ENCODE peak calls at places on chromosomes 7 and 10, in seven cellular contexts. M is CD8-positive, alpha-beta T cell; N is lower lobe of right lung; K is right cardiac atrium; W is PC-3; P is Panc1; O is heart right ventricle. L is an unnamed sample.

GRCh38 chr10:90982406-90983008 is 61.6 kb upstream of the ANKRD1 start:
- ATAC-seq in K (no peak), W (no peak), P (no peak), N (no peak), O (no peak), M (no peak), L (no peak)

GRCh38 chr7:132394283-132395003 is 181.8 kb downstream of the PLXNA4 start:
- ATAC-seq in P (no peak), K (peak), W (no peak), M (peak), O (no peak), N (no peak), L (no peak)

GRCh38 chr10:80414126-80414898 is 6.0 kb downstream of the PRXL2A start:
- ATAC-seq in P (no peak), N (no peak), O (no peak), W (no peak), K (no peak), M (no peak), L (no peak)

GRCh38 chr10:103120977-103121735 is 71.9 kb downstream of the NT5C2 start:
- ATAC-seq in P (no peak), W (no peak), M (no peak), O (no peak), N (no peak), K (peak), L (peak)

GRCh38 chr10:100043344-100043743 is 33.6 kb upstream of the DNMBP start:
- ATAC-seq in P (no peak), W (peak), O (no peak), M (no peak), K (no peak), N (no peak), L (no peak)

GRCh38 chr10:22697101-22697500 is 17.3 kb downstream of the PIP4K2A start:
- ATAC-seq in K (peak), P (no peak), O (no peak), W (no peak), M (no peak), N (no peak), L (no peak)

GRCh38 chr7:129640400-129640799 is 28.9 kb downstream of the NRF1 start:
- ATAC-seq in M (no peak), P (no peak), N (no peak), O (no peak), K (no peak), W (no peak), L (no peak)

GRCh38 chr7:630111-630511 is 96.4 kb upstream of the DNAAF5 start:
- ATAC-seq in K (no peak), N (no peak), W (no peak), O (no peak), P (no peak), M (no peak), L (no peak)

GRCh38 chr10:33212061-33212748 is 122.3 kb downstream of the NRP1 start:
- ATAC-seq in P (no peak), O (no peak), W (no peak), M (no peak), K (no peak), N (no peak), L (peak)

GRCh38 chr10:24115403-24115802 is 93.5 kb upstream of the KIAA1217 start:
- ATAC-seq in O (peak), N (no peak), M (no peak), P (no peak), W (no peak), K (peak), L (peak)

GRCh38 chr10:110444009-110444347 is 53.7 kb upstream of the DUSP5 start:
- ATAC-seq in N (no peak), P (peak), O (peak), M (no peak), K (peak), W (no peak), L (no peak)

GRCh38 chr7:131482800-131483199 is 73.6 kb downstream of the PODXL start:
- ATAC-seq in N (no peak), K (no peak), P (no peak), M (no peak), W (no peak), O (no peak), L (no peak)

GRCh38 chr10:84293574-84294016 is 34.8 kb upstream of the CCSER2 start:
- ATAC-seq in N (no peak), P (no peak), W (no peak), M (no peak), O (no peak), K (no peak), L (no peak)

GRCh38 chr10:7121154-7121797 is 289.6 kb downstream of the SFMBT2 start:
- ATAC-seq in O (peak), P (no peak), N (peak), M (peak), W (peak), K (peak), L (no peak)

GRCh38 chr10:49486738-49487137 is 52.2 kb downstream of the ERCC6 start:
- ATAC-seq in P (no peak), K (no peak), N (no peak), M (no peak), O (no peak), W (no peak), L (no peak)

GRCh38 chr7:105060923-105061322 is 46.9 kb downstream of the KMT2E start:
- ATAC-seq in P (no peak), O (no peak), M (no peak), N (no peak), K (peak), W (no peak), L (no peak)

GRCh38 chr10:50251309-50251850 is at the start of gene ASAH2:
- ATAC-seq in K (no peak), N (no peak), P (no peak), W (no peak), M (no peak), O (no peak), L (no peak)

GRCh38 chr10:24518411-24518810 is 205.3 kb downstream of the ARHGAP21 start:
- ATAC-seq in O (no peak), N (peak), W (no peak), P (no peak), M (no peak), K (no peak), L (no peak)

GRCh38 chr10:87691515-87692070 is 31.9 kb downstream of the PAPSS2 start:
- ATAC-seq in W (peak), N (no peak), P (no peak), M (no peak), O (no peak), K (no peak), L (no peak)

GRCh38 chr7:95198891-95199290 is 125.4 kb downstream of the PON1 start:
- ATAC-seq in O (no peak), W (no peak), P (no peak), M (no peak), K (no peak), N (no peak), L (no peak)

GRCh38 chr10:30098624-30099023 is 39.2 kb upstream of the JCAD start:
- ATAC-seq in K (no peak), M (no peak), W (peak), P (no peak), N (no peak), O (no peak), L (no peak)

GRCh38 chr7:95646350-95646749 is 50.0 kb upstream of the PDK4 start:
- ATAC-seq in N (no peak), O (no peak), K (no peak), P (no peak), W (no peak), M (no peak), L (no peak)

GRCh38 chr10:49446031-49446430 is 50.1 kb upstream of the DRGX start:
- ATAC-seq in W (peak), N (no peak), K (no peak), M (no peak), P (no peak), O (no peak), L (no peak)

GRCh38 chr7:45718464-45719330 is 144.5 kb downstream of the ADCY1 start:
- ATAC-seq in W (no peak), M (no peak), K (no peak), O (no peak), P (no peak), N (no peak), L (no peak)

GRCh38 chr7:158361326-158361946 is 226.2 kb downstream of the PTPRN2 start:
- ATAC-seq in M (no peak), W (no peak), P (peak), O (no peak), K (no peak), N (no peak), L (no peak)

GRCh38 chr10:93198401-93199175 is 124.9 kb downstream of the CYP26A1 start:
- ATAC-seq in N (peak), K (peak), M (no peak), P (peak), O (peak), W (no peak), L (no peak)

GRCh38 chr10:95881316-95881715 is 26.5 kb upstream of the CC2D2B start:
- ATAC-seq in M (no peak), W (no peak), K (no peak), O (no peak), N (no peak), P (no peak), L (no peak)

GRCh38 chr7:127930341-127931328 is 100.6 kb downstream of the LRRC4 start:
- ATAC-seq in K (no peak), N (no peak), O (no peak), M (no peak), W (no peak), P (no peak), L (no peak)

GRCh38 chr7:137942459-137943115 is 59.3 kb downstream of the CREB3L2 start:
- ATAC-seq in K (no peak), N (no peak), M (no peak), W (no peak), P (no peak), O (no peak), L (peak)

GRCh38 chr10:69709366-69709941 is 79.4 kb downstream of the FAM241B start:
- ATAC-seq in W (no peak), M (no peak), O (no peak), P (no peak), N (peak), K (no peak), L (no peak)

GRCh38 chr10:95387383-95387782 is 96.6 kb upstream of the PDLIM1 start:
- ATAC-seq in W (no peak), M (no peak), O (no peak), N (peak), P (no peak), K (no peak), L (peak)

GRCh38 chr7:151426906-151427704 is 12.8 kb downstream of the CRYGN start:
- ATAC-seq in M (no peak), K (peak), W (peak), P (no peak), N (no peak), O (no peak), L (peak)

GRCh38 chr10:29099001-29099400 is 189.9 kb upstream of the LYZL1 start:
- ATAC-seq in M (no peak), O (no peak), N (no peak), K (no peak), P (no peak), W (peak), L (no peak)

GRCh38 chr7:139329119-139329518 is 12.0 kb upstream of the FMC1 start:
- ATAC-seq in M (no peak), N (no peak), W (no peak), O (no peak), K (no peak), P (no peak), L (no peak)

GRCh38 chr7:16084370-16084769 is 337.0 kb downstream of the CRPPA start:
- ATAC-seq in M (no peak), P (no peak), N (no peak), K (peak), W (peak), O (no peak), L (no peak)

DNA sequence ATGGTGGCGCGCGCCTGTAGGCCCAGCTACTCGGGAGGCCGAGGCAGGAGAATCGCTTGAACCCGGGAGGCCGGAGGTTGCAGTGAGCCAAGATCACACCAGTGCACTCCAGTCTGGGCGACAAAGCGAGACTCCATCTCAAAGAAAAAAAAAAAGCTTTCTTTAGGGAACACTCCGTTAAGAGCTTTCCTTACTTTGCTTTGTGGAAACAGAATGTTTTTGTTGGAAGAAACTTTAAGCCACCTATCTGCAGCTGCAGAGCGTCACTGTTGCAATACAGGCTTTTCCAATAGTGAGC is 641 bp upstream of the TPK1 start:
- ATAC-seq in K (no peak), M (no peak), O (no peak), N (no peak), P (no peak), W (no peak), L (no peak)
- H3K4me3 ChIP-seq in K (no peak), M (peak), O (peak), N (peak), P (peak), W (peak), L (no peak)

GRCh38 chr7:29562307-29562706 is 1.3 kb upstream of the PRR15 start:
- ATAC-seq in K (no peak), M (no peak), O (no peak), P (no peak), N (no peak), W (no peak), L (no peak)
- H3K4me3 ChIP-seq in K (no peak), M (no peak), O (no peak), P (no peak), N (no peak), W (peak), L (no peak)

DNA sequence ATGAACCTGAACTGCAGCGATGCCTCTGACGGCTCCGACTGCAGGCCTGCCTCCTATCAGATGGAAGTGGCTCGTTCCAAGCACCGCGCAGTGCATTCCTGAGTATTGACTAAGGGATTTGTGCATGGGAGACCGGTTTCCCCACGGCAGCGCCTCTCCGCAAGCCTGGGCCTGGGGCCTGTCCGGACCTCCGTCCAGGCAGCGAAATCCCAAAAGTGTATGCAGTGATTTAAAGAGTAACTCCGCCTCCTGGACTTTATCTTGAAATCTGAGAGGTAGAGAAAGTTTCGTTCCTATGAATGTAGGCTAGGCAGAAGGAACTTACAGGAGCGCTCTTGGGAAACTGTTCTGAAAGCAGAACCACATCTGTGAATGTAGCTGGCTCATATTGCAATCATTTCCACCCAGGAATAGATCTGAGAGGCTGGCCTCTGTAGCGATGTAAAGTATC is 106.2 kb upstream of the CELF2 start:
- ATAC-seq in K (peak), P (peak), O (peak), N (peak), W (no peak), M (no peak), L (peak)
- H3K4me3 ChIP-seq in K (peak), P (no peak), O (peak), N (peak), W (no peak), M (no peak), L (no peak)

GRCh38 chr10:3977761-3978160 is 192.8 kb upstream of the KLF6 start:
- ATAC-seq in N (no peak), W (no peak), M (no peak), P (no peak), O (no peak), K (no peak), L (no peak)

GRCh38 chr10:3975016-3975415 is 190.0 kb upstream of the KLF6 start:
- ATAC-seq in P (no peak), N (no peak), O (no peak), M (no peak), K (peak), W (no peak), L (no peak)

GRCh38 chr10:3978174-3978573 is 193.2 kb upstream of the KLF6 start:
- ATAC-seq in K (no peak), M (no peak), N (no peak), O (no peak), P (no peak), W (no peak), L (no peak)

GRCh38 chr10:3976718-3977117 is 191.7 kb upstream of the KLF6 start:
- ATAC-seq in K (no peak), N (no peak), W (no peak), M (peak), O (no peak), P (no peak), L (no peak)

GRCh38 chr10:3976171-3976570 is 191.2 kb upstream of the KLF6 start:
- ATAC-seq in W (no peak), K (no peak), M (no peak), N (no peak), P (no peak), O (no peak), L (no peak)
- H3K4me3 ChIP-seq in W (no peak), K (no peak), M (no peak), N (no peak), P (no peak), O (no peak), L (no peak)

DNA sequence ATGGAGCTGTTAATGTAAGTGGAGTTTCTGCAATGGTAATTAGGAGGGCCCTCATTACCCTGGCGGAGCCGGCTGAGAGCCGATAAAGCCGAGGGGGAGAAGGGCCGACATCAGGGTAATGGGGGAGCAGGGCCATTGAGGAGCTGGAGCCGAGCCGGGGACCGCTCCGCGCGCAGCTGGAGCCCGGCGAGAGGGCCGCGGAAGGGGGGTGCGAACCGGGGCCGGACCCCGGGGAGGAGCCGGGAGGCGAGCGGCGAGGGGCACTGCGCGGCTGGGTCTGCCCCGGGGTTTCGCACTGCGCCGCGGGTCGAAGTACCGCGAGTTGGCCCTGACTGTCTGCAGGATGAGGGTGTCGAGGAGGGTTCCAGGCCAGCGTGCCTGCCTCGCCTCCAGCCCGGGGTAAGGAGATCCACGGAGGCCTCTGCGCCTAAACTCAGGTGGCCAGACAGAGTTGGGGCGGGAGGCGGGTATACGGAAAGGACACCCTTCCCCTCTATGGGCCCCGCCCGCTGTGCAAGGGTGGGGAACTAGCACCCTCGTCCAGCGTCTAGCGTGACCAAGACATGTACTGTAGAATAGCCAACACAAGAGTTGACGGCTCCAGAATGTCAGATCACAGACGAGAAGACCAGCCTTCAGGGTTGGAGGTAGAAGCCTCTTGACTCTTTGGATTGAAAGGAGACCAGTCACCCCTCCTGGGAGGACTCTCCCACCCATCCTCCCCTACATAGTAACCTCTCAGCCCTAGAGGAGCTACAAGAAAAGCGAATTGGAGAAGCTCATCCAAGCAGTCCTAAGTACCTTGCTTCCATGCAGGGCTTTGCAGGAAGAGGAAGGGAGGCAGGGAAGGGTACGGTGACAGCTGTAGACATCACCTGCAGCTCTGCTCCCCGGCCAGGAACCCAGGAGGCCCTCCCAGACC is 55.2 kb upstream of the LBX1 start:
- ATAC-seq in N (peak), O (peak), P (no peak), W (no peak), M (no peak), K (peak), L (no peak)
- H3K4me3 ChIP-seq in N (no peak), O (peak), P (no peak), W (no peak), M (no peak), K (peak), L (peak)

GRCh38 chr10:123150986-123151738 is 3.0 kb upstream of the BUB3 start:
- ATAC-seq in O (no peak), P (no peak), K (no peak), W (no peak), M (no peak), N (no peak), L (no peak)
- H3K4me3 ChIP-seq in O (peak), P (peak), K (peak), W (no peak), M (peak), N (peak), L (no peak)

DNA sequence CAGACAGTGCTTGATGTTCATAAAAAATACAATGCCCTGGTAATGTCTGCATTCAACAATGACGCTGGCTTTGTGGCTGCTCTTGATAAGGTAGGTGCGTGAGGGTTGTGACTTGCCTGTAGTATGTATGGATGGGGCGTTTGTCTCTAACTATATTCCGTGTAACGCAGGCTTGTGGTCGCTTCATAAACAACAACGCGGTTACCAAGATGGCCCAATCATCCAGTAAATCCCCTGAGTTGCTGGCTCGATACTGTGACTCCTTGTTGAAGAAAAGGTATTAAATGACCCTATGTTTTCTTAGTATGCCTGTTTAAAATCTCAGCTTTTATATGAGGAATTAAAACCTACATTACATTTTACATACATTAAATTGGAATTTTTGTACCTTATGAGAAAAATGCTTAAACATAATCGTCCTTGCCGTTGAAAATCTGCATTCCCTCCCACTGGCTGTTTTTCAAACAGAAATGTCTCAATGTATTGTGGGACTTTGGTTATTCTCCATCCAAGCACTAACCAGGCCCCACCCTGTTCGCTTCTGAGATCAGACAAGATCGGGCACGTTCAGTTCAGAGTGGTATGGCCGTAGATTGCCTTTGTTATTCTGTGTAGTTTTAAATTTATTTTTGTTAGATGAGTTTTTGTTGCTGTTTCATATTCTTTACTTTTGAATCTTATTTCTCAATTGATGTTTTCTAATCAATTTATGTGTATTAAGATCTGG is 85.3 kb downstream of the CUL1 start:
- ATAC-seq in W (no peak), M (no peak), O (no peak), N (no peak), P (no peak), K (no peak), L (no peak)
- H3K4me3 ChIP-seq in W (no peak), M (no peak), O (no peak), N (no peak), P (no peak), K (no peak), L (no peak)

GRCh38 chr10:35412900-35413491 is 76.7 kb downstream of the CCNY start:
- ATAC-seq in M (peak), K (no peak), P (no peak), O (no peak), N (no peak), W (peak), L (no peak)
- H3K4me3 ChIP-seq in M (no peak), K (no peak), P (no peak), O (no peak), N (no peak), W (no peak), L (no peak)

GRCh38 chr7:78792006-78792405 is 661.5 kb downstream of the MAGI2 start:
- ATAC-seq in N (no peak), O (no peak), M (no peak), W (no peak), K (no peak), P (no peak), L (no peak)
- H3K4me3 ChIP-seq in N (no peak), O (no peak), M (no peak), W (no peak), K (no peak), P (no peak), L (no peak)

L was measured in gastroesophageal sphincter.